ENCODE peak calls at places on chromosomes 12 and 14, in six cellular contexts. V, L, J, Q, S and O are unnamed samples.
A peak's percentile ranks its signal among the peaks of the same experiment; 100 is the strongest.

GRCh38 chr14:61145903-61146411 is 135.2 kb downstream of the TMEM30B start:
- DNase-seq in V (no peak), L (no peak), J (no peak), Q (no peak), S (no peak), O (no peak)

GRCh38 chr12:79835377-79835843 is 99.5 kb downstream of the PPP1R12A start:
- DNase-seq in V (no peak), L (no peak), J (no peak), Q (no peak), S (no peak), O (no peak)

GRCh38 chr14:26765768-26766550 is 168.1 kb upstream of the NOVA1 start:
- DNase-seq in V (no peak), L (no peak), J (no peak), Q (peak; percentile 10), S (no peak), O (no peak)

GRCh38 chr12:109951751-109952150 is 44.4 kb downstream of the GIT2 start:
- DNase-seq in V (no peak), L (no peak), J (peak; percentile 69), Q (no peak), S (no peak), O (no peak)

GRCh38 chr14:38098074-38098846 is 109.4 kb upstream of the SSTR1 start:
- DNase-seq in V (no peak), L (no peak), J (no peak), Q (no peak), S (no peak), O (no peak)

GRCh38 chr12:49232940-49233841 is 31.7 kb upstream of the TUBA1C start:
- DNase-seq in V (peak; percentile 30), L (no peak), J (no peak), Q (peak; percentile 28), S (no peak), O (no peak)

GRCh38 chr12:75982974-75983660 is 48.5 kb downstream of the PHLDA1 start:
- DNase-seq in V (no peak), L (no peak), J (no peak), Q (no peak), S (no peak), O (no peak)

GRCh38 chr12:109768901-109769670 is 55.5 kb downstream of the FAM222A start:
- DNase-seq in V (no peak), L (no peak), J (no peak), Q (no peak), S (no peak), O (no peak)

GRCh38 chr12:108029081-108029790 is 99.9 kb upstream of the WSCD2 start:
- DNase-seq in V (no peak), L (no peak), J (no peak), Q (no peak), S (no peak), O (no peak)

GRCh38 chr14:102581193-102581592 is 11.3 kb upstream of the RCOR1 start:
- DNase-seq in V (no peak), L (no peak), J (no peak), Q (no peak), S (no peak), O (no peak)

GRCh38 chr14:102583726-102584125 is 8.7 kb upstream of the RCOR1 start:
- DNase-seq in V (no peak), L (no peak), J (no peak), Q (no peak), S (no peak), O (no peak)

GRCh38 chr14:102588821-102589220 is 3.6 kb upstream of the RCOR1 start:
- DNase-seq in V (no peak), L (no peak), J (no peak), Q (no peak), S (no peak), O (no peak)

GRCh38 chr14:102586420-102587119 is 5.9 kb upstream of the RCOR1 start:
- DNase-seq in V (no peak), L (no peak), J (no peak), Q (no peak), S (no peak), O (no peak)

DNA sequence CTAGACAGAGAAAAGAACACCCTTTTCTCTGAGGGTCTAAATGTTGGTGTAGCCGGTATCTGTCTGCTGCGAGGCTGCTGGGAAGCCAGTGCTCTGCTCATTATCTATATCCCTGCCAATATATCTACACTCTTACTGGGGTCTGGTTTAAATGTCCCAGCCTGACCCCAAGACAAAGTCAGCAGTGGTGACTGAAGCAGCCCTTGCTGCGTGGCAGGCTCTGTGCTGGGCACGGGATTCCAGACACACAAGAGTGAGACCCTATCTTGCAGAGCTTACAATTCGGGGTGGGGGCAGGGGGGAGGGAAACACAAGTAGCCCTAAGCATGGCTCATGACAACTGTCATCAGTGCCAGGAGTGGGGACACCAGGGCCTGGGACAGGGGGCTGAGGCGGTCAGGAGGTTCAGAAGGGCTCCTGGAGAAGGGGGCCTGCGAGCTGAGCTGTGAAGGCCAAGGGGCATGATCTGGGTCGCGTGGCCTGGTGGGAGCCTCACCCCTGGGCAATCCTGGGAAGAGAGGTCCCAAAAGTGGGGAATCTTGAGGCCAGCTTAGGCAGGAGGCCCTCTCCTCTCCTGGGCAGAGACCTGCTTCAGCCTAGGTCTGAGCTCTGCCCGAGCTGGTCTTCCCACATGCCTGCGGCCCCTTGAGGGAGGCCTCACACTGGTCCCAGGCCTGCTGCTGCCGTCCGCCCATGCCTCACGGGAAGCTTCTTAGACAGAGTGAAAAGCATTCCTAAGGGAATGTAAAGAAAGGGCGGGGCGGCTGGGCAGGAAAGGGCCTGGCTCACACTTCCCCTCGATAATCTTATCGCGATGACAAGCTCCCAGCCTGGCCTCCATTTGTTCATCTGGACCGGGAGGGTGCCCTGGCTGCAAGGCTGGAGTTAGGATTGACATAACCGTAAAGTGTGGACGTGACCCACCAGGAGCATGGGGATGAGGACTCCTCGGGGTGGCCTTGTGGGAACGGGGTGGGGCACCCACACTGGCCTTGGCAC is 7.3 kb upstream of the RCOR1 start:
- DNase-seq in V (no peak), L (no peak), J (no peak), Q (peak; percentile 56), S (no peak), O (no peak)
- TF ChIP-seq POLR2AphosphoS5 in V (no peak), L (no peak), J (peak; percentile 6), Q (no peak), S (no peak), O (no peak)

GRCh38 chr12:46669720-46670119 is 156.1 kb downstream of the SLC38A4 start:
- DNase-seq in V (no peak), L (no peak), J (no peak), Q (no peak), S (no peak), O (no peak)
- TF ChIP-seq POLR2AphosphoS5 in V (no peak), L (no peak), J (no peak), Q (no peak), S (no peak), O (no peak)

GRCh38 chr14:94602722-94603121 is 9.5 kb upstream of the SERPINA3 start:
- DNase-seq in V (no peak), L (no peak), J (no peak), Q (no peak), S (no peak), O (no peak)

GRCh38 chr14:94599656-94600004 is 12.6 kb upstream of the SERPINA3 start:
- DNase-seq in V (no peak), L (no peak), J (no peak), Q (no peak), S (no peak), O (no peak)

GRCh38 chr14:94600148-94600545 is 12.0 kb upstream of the SERPINA3 start:
- DNase-seq in V (no peak), L (no peak), J (no peak), Q (no peak), S (no peak), O (no peak)

GRCh38 chr14:94598816-94599655 is 13.2 kb upstream of the SERPINA3 start:
- DNase-seq in V (peak; percentile 100), L (no peak), J (peak; percentile 96), Q (peak; percentile 76), S (no peak), O (no peak)

GRCh38 chr14:94601961-94602391 is 10.2 kb upstream of the SERPINA3 start:
- DNase-seq in V (peak; percentile 53), L (no peak), J (peak; percentile 27), Q (peak; percentile 51), S (no peak), O (no peak)
- TF ChIP-seq POLR2AphosphoS5 in V (no peak), L (no peak), J (no peak), Q (peak; percentile 19), S (no peak), O (no peak)

DNA sequence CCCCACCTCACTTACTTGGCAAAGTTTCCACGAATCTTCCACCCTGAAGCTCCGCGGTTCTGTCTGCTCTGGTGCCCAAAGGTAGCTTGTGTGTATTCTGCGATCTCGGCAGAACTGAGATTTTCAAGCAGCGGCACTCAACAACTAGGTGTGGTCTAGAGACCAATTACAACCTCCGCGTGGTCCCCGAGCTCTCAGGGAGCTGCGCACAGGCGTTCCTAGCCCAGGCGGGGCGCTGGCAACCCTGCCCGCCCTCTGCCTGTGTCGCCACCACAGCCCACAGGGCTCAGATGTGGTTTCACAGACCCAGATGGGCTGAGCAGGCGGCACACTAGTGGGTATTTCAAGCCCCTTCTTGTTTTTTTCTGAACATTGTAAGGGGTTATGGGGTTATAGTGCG is 1.5 kb upstream of the DIABLO start:
- DNase-seq in V (no peak), L (no peak), J (no peak), Q (no peak), S (no peak), O (no peak)
- TF ChIP-seq POLR2AphosphoS5 in V (no peak), L (no peak), J (no peak), Q (no peak), S (no peak), O (no peak)

GRCh38 chr12:106119301-106119700 is 19.5 kb downstream of the NUAK1 start:
- DNase-seq in V (no peak), L (no peak), J (no peak), Q (no peak), S (no peak), O (no peak)

GRCh38 chr12:106123110-106123509 is 15.6 kb downstream of the NUAK1 start:
- DNase-seq in V (no peak), L (no peak), J (no peak), Q (no peak), S (no peak), O (no peak)

GRCh38 chr12:106118278-106118820 is 20.4 kb downstream of the NUAK1 start:
- DNase-seq in V (no peak), L (no peak), J (no peak), Q (no peak), S (no peak), O (no peak)

GRCh38 chr12:106122004-106122403 is 16.8 kb downstream of the NUAK1 start:
- DNase-seq in V (no peak), L (no peak), J (no peak), Q (no peak), S (no peak), O (no peak)

DNA sequence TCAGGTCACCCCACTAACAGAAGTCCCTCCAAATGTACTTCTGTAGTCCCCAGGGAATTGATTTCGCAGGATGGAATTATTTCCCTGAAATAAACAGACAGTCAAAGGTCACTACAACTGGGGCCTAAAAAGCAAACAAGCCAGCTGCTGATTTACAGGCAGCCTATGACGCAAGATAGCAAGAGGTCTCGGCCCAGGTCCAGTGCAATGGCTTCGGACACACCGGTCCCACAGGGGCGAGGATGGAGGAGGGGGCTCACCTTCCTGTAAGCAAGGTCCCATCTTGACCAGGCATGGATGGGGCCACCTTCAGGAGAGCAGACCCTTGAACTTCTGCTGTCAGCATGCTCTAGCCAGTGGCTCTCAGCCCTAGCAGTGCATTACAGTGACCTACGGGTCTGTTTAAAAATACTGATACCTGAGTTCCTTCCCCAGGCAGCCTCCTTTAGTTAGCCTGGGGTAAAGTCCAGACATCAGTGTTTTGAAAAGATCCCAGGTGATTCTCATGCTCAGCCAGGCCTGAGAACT is 18.1 kb downstream of the NUAK1 start:
- DNase-seq in V (peak; percentile 84), L (no peak), J (no peak), Q (peak; percentile 31), S (no peak), O (no peak)
- TF ChIP-seq POLR2AphosphoS5 in V (no peak), L (no peak), J (no peak), Q (peak; percentile 57), S (no peak), O (no peak)